ENCODE peak calls at places on chromosomes 6 and 20, in eight cellular contexts. U is fibroblast of pulmonary artery; I is fibroblast of lung; A is brain microvascular endothelial cell; O is epithelial cell of esophagus; E is mammary epithelial cell; X is aorta; Q is naive thymus-derived CD4-positive, alpha-beta T cell. K is an unnamed sample.

GRCh38 chr6:26450240-26450639 is 7.5 kb upstream of the BTN2A1 start:
- DNase-seq in U (no peak), I (no peak), A (no peak), O (no peak), E (no peak), X (no peak), Q (no peak), K (no peak)

GRCh38 chr6:76490456-76490855 is 418.0 kb upstream of the IMPG1 start:
- DNase-seq in U (peak; percentile 42), I (no peak), A (no peak), O (no peak), E (no peak), X (no peak), Q (no peak), K (no peak)

GRCh38 chr20:53159144-53159543 is 187.0 kb downstream of the TSHZ2 start:
- DNase-seq in U (no peak), I (no peak), A (no peak), O (no peak), E (no peak), X (no peak), Q (no peak), K (no peak)

GRCh38 chr6:85673198-85674139 is 30.8 kb upstream of the SYNCRIP start:
- DNase-seq in U (no peak), I (no peak), A (no peak), O (no peak), E (no peak), X (no peak), Q (no peak), K (no peak)

GRCh38 chr6:132715204-132715603 is 1.3 kb upstream of the VNN1 start:
- DNase-seq in U (peak; percentile 91), I (peak; percentile 48), A (peak; percentile 74), O (peak; percentile 85), E (peak; percentile 64), X (no peak), Q (no peak), K (peak; percentile 67)

GRCh38 chr20:32558526-32558925 is 26.6 kb downstream of the NOL4L start:
- DNase-seq in U (no peak), I (no peak), A (no peak), O (no peak), E (no peak), X (no peak), Q (no peak), K (no peak)

GRCh38 chr6:107264357-107264831 is 149.1 kb upstream of the BEND3 start:
- DNase-seq in U (peak; percentile 75), I (peak; percentile 78), A (peak; percentile 77), O (peak; percentile 91), E (peak; percentile 73), X (no peak), Q (no peak), K (peak; percentile 91)

GRCh38 chr6:111573892-111574800 is 31.5 kb downstream of the TRAF3IP2 start:
- DNase-seq in U (peak; percentile 93), I (peak; percentile 97), A (peak; percentile 80), O (peak; percentile 82), E (peak; percentile 80), X (no peak), Q (no peak), K (peak; percentile 91)

GRCh38 chr6:25061289-25061945 is 125.7 kb upstream of the RIPOR2 start:
- DNase-seq in U (no peak), I (peak; percentile 47), A (peak; percentile 36), O (no peak), E (no peak), X (no peak), Q (no peak), K (no peak)

GRCh38 chr6:44042261-44043035 is 84.8 kb downstream of the MRPL14 start:
- DNase-seq in U (no peak), I (no peak), A (no peak), O (no peak), E (no peak), X (peak; percentile 60), Q (no peak), K (no peak)

GRCh38 chr20:63056236-63057132 is 49.7 kb upstream of the BHLHE23 start:
- DNase-seq in U (peak; percentile 39), I (peak; percentile 6), A (no peak), O (no peak), E (peak; percentile 40), X (peak; percentile 79), Q (peak; percentile 33), K (no peak)

DNA sequence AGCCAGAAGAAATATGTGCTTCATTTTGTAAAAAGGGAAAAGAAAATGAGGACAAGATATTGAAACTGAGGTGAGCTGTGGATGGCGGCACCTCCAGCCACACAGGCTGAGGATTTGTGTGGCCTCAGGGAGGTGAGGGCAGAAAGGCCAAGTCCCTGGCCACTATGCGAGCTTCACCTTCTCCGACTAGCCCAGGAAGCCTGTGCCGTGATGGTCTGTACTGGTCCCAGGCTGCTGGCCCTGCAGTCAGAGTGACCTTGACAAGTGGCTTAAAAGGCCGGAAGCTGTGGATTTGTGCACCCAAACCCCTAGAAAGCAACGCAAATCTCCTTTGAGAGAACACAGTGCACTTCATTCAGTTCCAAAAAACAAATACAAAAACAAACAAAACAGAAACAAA is 48.1 kb downstream of the WDR27 start:
- DNase-seq in U (no peak), I (no peak), A (no peak), O (no peak), E (no peak), X (peak; percentile 58), Q (no peak), K (no peak)
- H3K4me3 ChIP-seq in U (no peak overlapping the region), I (no peak overlapping the region), A (no peak overlapping the region), O (no peak overlapping the region), E (no peak overlapping the region), X (no peak overlapping the region), Q (no peak overlapping the region), K (no peak overlapping the region)

GRCh38 chr20:33832113-33832853 is 21.1 kb downstream of the CHMP4B start:
- DNase-seq in U (peak; percentile 78), I (peak; percentile 60), A (peak; percentile 31), O (no peak), E (no peak), X (no peak), Q (no peak), K (no peak)
- H3K4me3 ChIP-seq in U (no peak overlapping the region), I (no peak overlapping the region), A (no peak overlapping the region), O (no peak overlapping the region), E (no peak overlapping the region), X (no peak overlapping the region), Q (no peak overlapping the region), K (no peak overlapping the region)

DNA sequence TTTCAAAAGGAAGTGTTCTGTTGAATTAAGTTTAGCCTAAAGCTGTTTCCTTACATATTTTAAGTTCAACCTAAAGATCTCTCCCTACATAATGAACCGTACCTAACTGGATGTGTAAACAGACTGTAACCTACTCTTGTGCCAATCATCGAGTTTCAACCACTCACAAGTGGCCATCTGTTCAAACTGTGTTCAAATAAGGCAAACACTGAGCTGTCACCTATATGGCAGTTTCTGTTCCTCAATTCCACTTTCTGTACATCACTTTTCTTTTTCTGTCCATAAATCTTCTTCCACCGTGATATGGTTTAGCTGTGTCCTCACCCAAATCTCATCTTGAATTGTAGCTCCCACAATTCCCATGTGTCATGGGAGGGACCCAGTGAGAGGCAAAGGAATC is 428.6 kb downstream of the HACE1 start:
- DNase-seq in U (no peak), I (no peak), A (no peak), O (no peak), E (no peak), X (no peak), Q (no peak), K (no peak)
- H3K4me3 ChIP-seq in U (no peak overlapping the region), I (no peak overlapping the region), A (no peak overlapping the region), O (no peak overlapping the region), E (no peak overlapping the region), X (no peak overlapping the region), Q (no peak overlapping the region), K (no peak overlapping the region)

GRCh38 chr20:49054032-49054643 is 8.0 kb downstream of the CSE1L start:
- DNase-seq in U (no peak), I (peak; percentile 7), A (peak; percentile 12), O (no peak), E (no peak), X (no peak), Q (no peak), K (no peak)

DNA sequence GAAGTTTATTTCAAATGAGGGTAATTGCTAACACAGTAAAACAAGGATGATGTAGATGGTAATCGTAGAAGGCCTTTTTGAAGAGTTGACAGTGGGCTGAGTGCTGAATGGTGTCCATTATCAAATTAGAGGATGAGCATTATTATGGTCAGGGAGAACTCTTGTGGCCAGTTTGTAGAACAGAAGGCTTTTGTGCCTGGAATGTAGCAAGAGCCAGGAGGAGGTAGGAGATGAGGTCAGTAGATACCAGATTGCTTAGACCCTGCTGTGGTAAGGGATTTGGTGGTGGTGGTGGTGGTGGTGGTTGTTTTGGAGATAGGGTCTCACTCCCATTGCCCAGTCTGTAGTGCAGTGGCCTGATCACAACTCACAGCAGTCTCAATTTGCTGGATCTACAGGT is 6.2 kb downstream of the CSE1L start:
- DNase-seq in U (no peak), I (peak; percentile 12), A (peak; percentile 10), O (no peak), E (peak; percentile 31), X (no peak), Q (no peak), K (no peak)
- H3K4me3 ChIP-seq in U (no peak overlapping the region), I (no peak overlapping the region), A (no peak overlapping the region), O (no peak overlapping the region), E (no peak overlapping the region), X (no peak overlapping the region), Q (no peak overlapping the region), K (no peak overlapping the region)

GRCh38 chr20:56570832-56571231 is 37.8 kb downstream of the FAM209B start:
- DNase-seq in U (no peak), I (no peak), A (no peak), O (no peak), E (no peak), X (no peak), Q (no peak), K (no peak)
- H3K4me3 ChIP-seq in U (no peak overlapping the region), I (no peak overlapping the region), A (no peak overlapping the region), O (no peak overlapping the region), E (no peak overlapping the region), X (no peak overlapping the region), Q (no peak overlapping the region), K (no peak overlapping the region)

GRCh38 chr20:24095303-24095702 is 106.7 kb upstream of the GGTLC1 start:
- DNase-seq in U (no peak), I (no peak), A (no peak), O (no peak), E (no peak), X (no peak), Q (no peak), K (no peak)
- H3K4me3 ChIP-seq in U (no peak overlapping the region), I (no peak overlapping the region), A (no peak overlapping the region), O (no peak overlapping the region), E (no peak overlapping the region), X (no peak overlapping the region), Q (no peak overlapping the region), K (no peak overlapping the region)

GRCh38 chr6:150684161-150684560 is 84.5 kb downstream of the PLEKHG1 start:
- DNase-seq in U (no peak), I (no peak), A (no peak), O (no peak), E (no peak), X (no peak), Q (no peak), K (no peak)
- H3K4me3 ChIP-seq in U (no peak overlapping the region), I (no peak overlapping the region), A (no peak overlapping the region), O (no peak overlapping the region), E (no peak overlapping the region), X (no peak overlapping the region), Q (no peak overlapping the region), K (no peak overlapping the region)